ENCODE peak calls at places on chromosomes 6 and 20, in nine cellular contexts. H is HepG2, Z is cardiac muscle cell, I is kidney, K is heart right ventricle, V is tibial artery, T is stomach, O is mesendoderm, P is tibial nerve. F is an unnamed sample.

GRCh38 chr6:85865665-85866372 is 223.1 kb upstream of the SYNCRIP start:
- DNase-seq in O (peak; percentile 18), K (no peak), P (no peak), T (no peak), H (peak; percentile 74), Z (no peak), I (no peak), V (no peak), F (no peak)

GRCh38 chr6:16633961-16634360 is 127.3 kb downstream of the ATXN1 start:
- DNase-seq in K (no peak), I (no peak), H (no peak), V (no peak), Z (no peak), P (no peak), T (no peak), O (no peak), F (no peak)

GRCh38 chr20:5073154-5074049 is 46.4 kb downstream of the PCNA start:
- DNase-seq in Z (no peak), O (peak; percentile 40), I (peak; percentile 90), V (peak; percentile 97), P (peak; percentile 83), H (peak; percentile 87), K (peak; percentile 89), T (peak; percentile 97), F (peak; percentile 93)

GRCh38 chr20:1805161-1805581 is 90.0 kb upstream of the SIRPA start:
- DNase-seq in T (no peak), V (no peak), K (no peak), O (peak; percentile 62), P (no peak), I (peak; percentile 51), Z (no peak), H (no peak), F (peak; percentile 57)

GRCh38 chr20:20321917-20322316 is 46.0 kb upstream of the INSM1 start:
- DNase-seq in T (no peak), H (no peak), V (no peak), Z (no peak), O (no peak), K (no peak), I (no peak), P (no peak), F (no peak)

GRCh38 chr20:8299921-8300320 is 167.9 kb downstream of the PLCB1 start:
- DNase-seq in H (no peak), T (no peak), K (no peak), V (no peak), O (no peak), I (no peak), P (no peak), Z (no peak), F (no peak)

GRCh38 chr6:52513464-52513863 is 63.4 kb downstream of the TRAM2 start:
- DNase-seq in K (no peak), T (no peak), H (no peak), I (no peak), V (no peak), P (no peak), O (peak; percentile 73), Z (no peak), F (no peak)

GRCh38 chr6:65707134-65707826 is at the start of gene EYS:
- DNase-seq in K (no peak), Z (no peak), O (no peak), P (no peak), V (no peak), T (no peak), I (no peak), H (no peak), F (no peak)

GRCh38 chr6:137175157-137175889 is 1.9 kb upstream of the IL22RA2 start:
- DNase-seq in H (no peak), P (no peak), Z (no peak), K (no peak), T (no peak), O (no peak), I (no peak), V (no peak), F (no peak)

GRCh38 chr20:59785118-59785959 is 148.1 kb downstream of the SYCP2 start:
- DNase-seq in H (no peak), P (peak; percentile 3), V (peak; percentile 45), Z (no peak), O (no peak), K (no peak), T (no peak), I (no peak), F (peak; percentile 34)

GRCh38 chr6:160808263-160808662 is 106.2 kb downstream of the PLG start:
- DNase-seq in H (no peak), P (no peak), K (no peak), V (no peak), T (no peak), O (no peak), I (no peak), Z (no peak), F (no peak)

GRCh38 chr6:160801418-160801817 is 99.4 kb downstream of the PLG start:
- DNase-seq in K (no peak), T (no peak), I (no peak), H (no peak), O (no peak), V (no peak), Z (no peak), P (no peak), F (no peak)

GRCh38 chr6:160799801-160800200 is 97.8 kb downstream of the PLG start:
- DNase-seq in H (no peak), K (no peak), T (no peak), Z (no peak), I (no peak), V (no peak), O (no peak), P (no peak), F (no peak)

GRCh38 chr6:160810238-160810637 is 108.2 kb downstream of the PLG start:
- DNase-seq in Z (no peak), I (no peak), V (no peak), K (no peak), H (peak; percentile 16), P (no peak), T (no peak), O (no peak), F (no peak)

DNA sequence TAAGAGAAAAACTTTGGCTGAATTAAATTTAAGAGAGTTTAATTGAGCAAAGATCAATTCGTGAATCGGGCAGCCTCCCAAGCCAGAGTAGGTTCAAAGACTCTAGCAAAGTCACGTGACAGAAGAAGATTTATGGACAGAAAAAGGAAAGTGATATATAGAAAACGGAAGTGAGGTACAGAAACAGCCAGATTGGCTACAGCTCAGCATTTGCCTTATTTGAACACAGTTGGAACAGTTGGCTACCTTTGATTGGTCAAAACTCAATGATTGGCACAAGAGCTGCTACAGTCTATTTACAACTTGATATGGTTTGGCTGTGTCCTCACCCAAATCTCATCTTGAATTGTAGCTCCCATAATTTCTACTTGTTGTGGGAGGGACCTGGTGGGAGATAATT is 102.6 kb downstream of the PLG start:
- DNase-seq in O (no peak), I (no peak), H (no peak), K (no peak), P (no peak), V (no peak), T (no peak), Z (no peak), F (no peak)
- H3K4me1 ChIP-seq in O (no peaks in the 10 kb centered on the region), I (no peaks in the 10 kb centered on the region), H (no peaks in the 10 kb centered on the region), K (no peaks in the 10 kb centered on the region), P (no peaks in the 10 kb centered on the region), V (no peaks in the 10 kb centered on the region), T (no peaks in the 10 kb centered on the region), Z (no peaks in the 10 kb centered on the region), F (no peaks in the 10 kb centered on the region)

DNA sequence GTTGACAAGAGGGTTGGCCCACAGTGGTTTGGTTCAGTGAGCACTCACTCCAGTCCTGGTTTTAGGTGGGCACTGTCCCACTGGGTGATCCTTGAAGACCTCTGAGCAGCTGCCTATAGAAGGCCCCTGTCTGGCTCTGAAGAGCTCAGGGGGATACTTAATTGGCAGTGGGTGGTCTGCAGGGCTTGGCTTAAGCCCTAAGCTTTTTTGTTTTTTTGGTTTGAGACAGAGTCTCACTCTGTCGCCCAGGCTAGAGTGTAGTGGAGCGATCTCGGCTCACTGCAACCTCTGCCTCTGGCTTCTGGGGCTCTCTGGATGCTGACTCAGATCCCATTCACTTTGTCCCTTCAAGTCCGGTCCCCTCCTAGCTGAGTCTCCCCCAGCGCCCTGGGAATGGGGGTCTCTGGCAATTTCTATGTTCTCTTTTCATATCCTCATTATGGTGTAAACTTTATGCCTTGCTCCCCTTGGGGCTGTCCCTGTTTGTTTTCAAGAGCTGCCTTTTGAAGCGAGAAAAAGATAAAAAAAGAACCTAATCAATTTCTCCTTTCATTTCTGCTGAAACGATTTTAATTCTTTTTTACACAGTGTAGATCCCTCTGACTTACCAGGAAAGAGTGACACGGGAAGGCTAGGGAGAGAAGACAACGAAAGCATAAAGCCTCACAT is 12.2 kb upstream of the KCNG1 start:
- DNase-seq in V (no peak), K (no peak), Z (no peak), T (no peak), H (no peak), O (no peak), I (no peak), P (no peak), F (no peak)
- H3K27ac ChIP-seq in V (no peak overlapping the region), K (no peak overlapping the region), Z (no peak overlapping the region), T (no peak overlapping the region), H (no peak overlapping the region), O (no peak overlapping the region), I (no peak overlapping the region), P (no peak overlapping the region), F (no peak overlapping the region)

GRCh38 chr6:28598757-28599686 is 73.3 kb downstream of the GPX5 start:
- DNase-seq in V (no peak), K (no peak), T (no peak), H (no peak), I (no peak), Z (no peak), P (no peak), O (no peak), F (no peak)
- H3K4me3 ChIP-seq in V (no peak overlapping the region), K (no peak overlapping the region), T (no peak overlapping the region), H (no peak overlapping the region), I (no peak overlapping the region), Z (no peak overlapping the region), P (no peak overlapping the region), O (no peak overlapping the region), F (no peak overlapping the region)

DNA sequence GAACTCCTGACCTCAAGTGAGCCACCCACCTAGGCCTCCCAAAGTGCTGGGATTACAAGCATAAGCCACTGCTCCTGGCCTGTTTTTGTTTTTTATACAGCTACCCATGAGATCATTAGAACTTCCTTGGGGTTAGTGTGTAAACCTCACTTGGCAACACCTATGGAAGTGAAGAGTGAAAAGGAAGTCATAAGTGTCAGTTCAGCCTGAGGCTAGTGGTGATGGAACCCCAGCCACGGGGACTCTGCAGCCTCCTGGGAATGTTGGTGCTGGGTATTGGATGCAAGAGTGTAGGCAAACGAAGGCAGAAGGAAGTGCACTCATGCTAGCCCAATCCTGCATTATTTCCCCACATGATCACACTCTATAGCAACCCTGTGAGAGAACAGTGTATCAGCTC is 33.6 kb upstream of the FUCA2 start:
- DNase-seq in H (no peak), V (no peak), I (no peak), Z (no peak), P (no peak), K (no peak), O (no peak), T (no peak), F (no peak)
- H3K4me1 ChIP-seq in H (peaks cover 34% of the 10 kb centered on the region), V (no peaks in the 10 kb centered on the region), I (no peaks in the 10 kb centered on the region), Z (no peaks in the 10 kb centered on the region), P (no peaks in the 10 kb centered on the region), K (no peaks in the 10 kb centered on the region), O (peaks cover 2% of the 10 kb centered on the region), T (peaks cover 18% of the 10 kb centered on the region), F (no peaks in the 10 kb centered on the region)

GRCh38 chr20:32751309-32752020 is 8.2 kb upstream of the COMMD7 start:
- DNase-seq in T (no peak), P (no peak), Z (no peak), K (no peak), H (no peak), V (no peak), O (no peak), I (no peak), F (no peak)
- H3K27ac ChIP-seq in T (no peak overlapping the region), P (no peak overlapping the region), Z (peak overlapping the region; percentile 90), K (no peak overlapping the region), H (no peak overlapping the region), V (no peak overlapping the region), O (no peak overlapping the region), I (no peak overlapping the region), F (no peak overlapping the region)

GRCh38 chr6:104955927-104956662 is 812 bp upstream of the LIN28B start:
- DNase-seq in K (no peak), H (peak; percentile 78), I (no peak), P (no peak), O (peak; percentile 94), Z (peak; percentile 75), T (no peak), V (no peak), F (no peak)
- H3K4me3 ChIP-seq in K (no peak overlapping the region), H (peak overlapping the region; percentile 70), I (no peak overlapping the region), P (no peak overlapping the region), O (no peak overlapping the region), Z (peak overlapping the region; percentile 76), T (no peak overlapping the region), V (no peak overlapping the region), F (no peak overlapping the region)

F was measured in right atrium auricular region.